ENCODE peak calls at places on chromosomes 2 and 18, in eight cellular contexts. B is body of pancreas, N is heart right ventricle, H is adipocyte, V is GM18507, C is upper lobe of right lung, D is left kidney, F is GM12878. M is an unnamed sample.

GRCh38 chr2:158006961-158007664 is 94.6 kb upstream of the UPP2 start:
- DNase-seq in V (no peak), D (peak), F (no peak), N (no peak), H (no peak), C (peak), B (peak), M (no peak)

GRCh38 chr2:179884193-179884592 is 22.8 kb upstream of the ZNF385B start:
- DNase-seq in B (no peak), H (no peak), F (no peak), C (no peak), D (peak), V (no peak), N (no peak), M (no peak)

GRCh38 chr2:88077076-88077475 is 9.5 kb downstream of the SMYD1 start:
- DNase-seq in N (peak), V (no peak), H (no peak), D (no peak), C (no peak), B (no peak), F (no peak), M (no peak)

GRCh38 chr2:201642086-201642578 is 1.2 kb downstream of the TMEM237 start:
- DNase-seq in V (no peak), F (peak), N (no peak), H (no peak), C (no peak), D (no peak), B (no peak), M (no peak)

GRCh38 chr2:126756125-126756524 is 100.2 kb downstream of the GYPC start:
- DNase-seq in B (no peak), H (no peak), F (no peak), N (no peak), C (no peak), D (no peak), V (no peak), M (no peak)

GRCh38 chr18:27244259-27244658 is 59.2 kb upstream of the CHST9 start:
- DNase-seq in F (no peak), D (no peak), B (no peak), C (no peak), N (no peak), V (no peak), H (no peak), M (no peak)

GRCh38 chr18:59062643-59063006 is 77.1 kb upstream of the SEC11C start:
- DNase-seq in B (no peak), V (no peak), C (no peak), N (no peak), H (no peak), F (no peak), D (no peak), M (no peak)

GRCh38 chr2:49827366-49827765 is 673.1 kb upstream of the FSHR start:
- DNase-seq in H (no peak), D (no peak), C (no peak), F (no peak), B (no peak), V (no peak), N (no peak), M (no peak)

GRCh38 chr2:102392942-102393341 is 30.0 kb upstream of the IL18RAP start:
- DNase-seq in H (no peak), F (no peak), V (no peak), C (no peak), D (no peak), B (no peak), N (no peak), M (no peak)

GRCh38 chr2:241033346-241033987 is 35.0 kb downstream of the SNED1 start:
- DNase-seq in D (no peak), H (no peak), V (no peak), F (no peak), N (no peak), B (no peak), C (no peak), M (no peak)

GRCh38 chr2:222404126-222404891 is 20.0 kb upstream of the SGPP2 start:
- DNase-seq in N (no peak), V (no peak), H (no peak), C (no peak), B (no peak), F (no peak), D (no peak), M (peak)

GRCh38 chr18:29496276-29496675 is 1319.3 kb upstream of the CDH2 start:
- DNase-seq in H (peak), B (no peak), V (no peak), F (no peak), N (no peak), D (no peak), C (no peak), M (no peak)

GRCh38 chr2:212227755-212228154 is 310.8 kb downstream of the ERBB4 start:
- DNase-seq in N (peak), V (no peak), F (no peak), D (peak), H (peak), B (peak), C (no peak), M (no peak)

GRCh38 chr2:185130685-185131084 is 532.4 kb downstream of the ZNF804A start:
- DNase-seq in F (no peak), N (no peak), V (no peak), D (no peak), H (no peak), C (no peak), B (no peak), M (no peak)

GRCh38 chr2:147051814-147052213 is 793.0 kb upstream of the ACVR2A start:
- DNase-seq in H (no peak), C (no peak), V (no peak), F (no peak), N (no peak), B (no peak), D (no peak), M (no peak)

GRCh38 chr2:74632209-74632938 is 15.8 kb downstream of the M1AP start:
- DNase-seq in B (no peak), H (peak), D (no peak), C (no peak), N (no peak), F (no peak), V (no peak), M (no peak)

GRCh38 chr2:42936632-42936996 is 144.2 kb upstream of the HAAO start:
- DNase-seq in D (peak), F (no peak), V (no peak), H (no peak), B (no peak), C (no peak), N (no peak), M (no peak)

GRCh38 chr2:234164499-234165409 is 114.3 kb downstream of the SPP2 start:
- DNase-seq in C (no peak), B (no peak), D (peak), F (peak), H (no peak), V (peak), N (no peak), M (no peak)

GRCh38 chr2:161825429-161825828 is 201.2 kb downstream of the SLC4A10 start:
- DNase-seq in C (no peak), N (no peak), F (no peak), H (no peak), B (no peak), V (no peak), D (no peak), M (no peak)

GRCh38 chr2:215680605-215681598 is 245.0 kb upstream of the FN1 start:
- DNase-seq in C (no peak), D (no peak), V (no peak), N (no peak), H (peak), B (no peak), F (peak), M (no peak)

GRCh38 chr2:145184741-145185671 is 665.1 kb upstream of the ZEB2 start:
- DNase-seq in D (no peak), N (no peak), C (no peak), V (no peak), H (no peak), F (no peak), B (no peak), M (no peak)

GRCh38 chr18:2857491-2858063 is 10.8 kb downstream of the EMILIN2 start:
- DNase-seq in V (no peak), C (peak), H (peak), B (peak), D (no peak), F (no peak), N (peak), M (peak)

GRCh38 chr2:162963156-162963555 is 124.6 kb upstream of the KCNH7 start:
- DNase-seq in B (no peak), F (no peak), D (no peak), N (no peak), C (no peak), H (no peak), V (no peak), M (no peak)

GRCh38 chr2:240717681-240718581 is 26.3 kb downstream of the AQP12A start:
- DNase-seq in H (no peak), F (no peak), B (no peak), D (no peak), V (no peak), C (no peak), N (no peak), M (no peak)

GRCh38 chr2:116877274-116877673 is 937.2 kb upstream of the DDX18 start:
- DNase-seq in C (no peak), H (no peak), B (no peak), V (no peak), N (no peak), D (no peak), F (no peak), M (no peak)

GRCh38 chr2:64534363-64534762 is 10.2 kb downstream of the AFTPH start:
- DNase-seq in H (no peak), V (no peak), C (no peak), B (no peak), F (peak), N (no peak), D (no peak), M (no peak)

GRCh38 chr2:28137221-28137620 is 246.7 kb downstream of the BABAM2 start:
- DNase-seq in H (peak), V (no peak), D (peak), N (peak), C (no peak), B (no peak), F (no peak), M (no peak)

GRCh38 chr2:176156959-176157498 is at the start of gene HOXD3:
- DNase-seq in H (no peak), D (peak), B (no peak), F (no peak), V (no peak), C (no peak), N (no peak), M (no peak)

GRCh38 chr2:241750076-241750840 is 15.8 kb downstream of the D2HGDH start:
- DNase-seq in F (no peak), C (no peak), D (no peak), B (no peak), H (no peak), V (no peak), N (no peak), M (no peak)

GRCh38 chr18:35026407-35027061 is 14.7 kb upstream of the MAPRE2 start:
- DNase-seq in V (no peak), H (no peak), F (no peak), D (peak), B (no peak), N (no peak), C (no peak), M (no peak)

GRCh38 chr2:120429586-120430500 is 83.9 kb downstream of the INHBB start:
- DNase-seq in F (no peak), B (no peak), N (no peak), V (no peak), H (no peak), C (peak), D (no peak), M (no peak)

GRCh38 chr2:150610670-150611279 is 123.3 kb upstream of the RND3 start:
- DNase-seq in B (peak), V (no peak), D (peak), N (no peak), H (no peak), F (no peak), C (no peak), M (no peak)

GRCh38 chr2:64750817-64751285 is 97.1 kb upstream of the SERTAD2 start:
- DNase-seq in B (peak), V (no peak), D (peak), F (peak), C (peak), N (peak), H (peak), M (peak)

GRCh38 chr2:1910021-1910420 is 165.7 kb upstream of the PXDN start:
- DNase-seq in B (no peak), C (no peak), F (no peak), H (no peak), V (no peak), D (no peak), N (no peak), M (no peak)

GRCh38 chr2:61993422-61994024 is 88.0 kb downstream of the COMMD1 start:
- DNase-seq in V (no peak), D (peak), H (peak), C (no peak), F (peak), B (no peak), N (peak), M (no peak)

GRCh38 chr2:209331291-209331844 is 92.5 kb upstream of the MAP2 start:
- DNase-seq in V (no peak), N (no peak), F (no peak), B (no peak), C (no peak), H (peak), D (peak), M (no peak)

GRCh38 chr2:127226520-127227263 is 6.6 kb upstream of the CYP27C1 start:
- DNase-seq in F (peak), H (peak), C (peak), D (peak), N (no peak), B (peak), V (no peak), M (no peak)

GRCh38 chr2:218833023-218833609 is 1.5 kb upstream of the PRKAG3 start:
- DNase-seq in F (no peak), D (no peak), V (no peak), C (no peak), N (no peak), B (no peak), H (no peak), M (no peak)